ENCODE peak calls at places on chromosomes 1 and 21, in eight cellular contexts. One of them, this sample, is unnamed.

GRCh38 chr1:193545171-193545570 is 358.8 kb upstream of the B3GALT2 start:
- DNase-seq in A549: no peak
- DNase-seq in colonic mucosa: no peak
- DNase-seq in heart left ventricle: no peak
- DNase-seq in Peyer's patch: no peak
- DNase-seq in ovary: no peak
- DNase-seq in endothelial cell of umbilical vein: no peak
- DNase-seq in prostate gland: no peak
- DNase-seq in this sample: no peak

GRCh38 chr21:29299906-29300546 is 1.3 kb downstream of the BACH1 start:
- DNase-seq in A549: peak
- DNase-seq in colonic mucosa: peak
- DNase-seq in heart left ventricle: peak
- DNase-seq in Peyer's patch: peak
- DNase-seq in ovary: no peak
- DNase-seq in endothelial cell of umbilical vein: peak
- DNase-seq in prostate gland: peak
- DNase-seq in this sample: no peak

GRCh38 chr1:20446796-20447195 is 39.2 kb downstream of the CAMK2N1 start:
- DNase-seq in A549: no peak
- DNase-seq in colonic mucosa: no peak
- DNase-seq in heart left ventricle: no peak
- DNase-seq in Peyer's patch: no peak
- DNase-seq in ovary: no peak
- DNase-seq in endothelial cell of umbilical vein: no peak
- DNase-seq in prostate gland: no peak
- DNase-seq in this sample: no peak

GRCh38 chr1:92907949-92908684 is 53.1 kb downstream of the DIPK1A start:
- DNase-seq in A549: no peak
- DNase-seq in colonic mucosa: no peak
- DNase-seq in heart left ventricle: no peak
- DNase-seq in Peyer's patch: no peak
- DNase-seq in ovary: no peak
- DNase-seq in endothelial cell of umbilical vein: no peak
- DNase-seq in prostate gland: no peak
- DNase-seq in this sample: no peak

GRCh38 chr21:31198575-31198974 is 145.5 kb downstream of the TIAM1 start:
- DNase-seq in A549: peak
- DNase-seq in colonic mucosa: no peak
- DNase-seq in heart left ventricle: no peak
- DNase-seq in Peyer's patch: no peak
- DNase-seq in ovary: no peak
- DNase-seq in endothelial cell of umbilical vein: peak
- DNase-seq in prostate gland: peak
- DNase-seq in this sample: no peak

GRCh38 chr21:44423941-44424607 is 31.2 kb upstream of the LRRC3 start:
- DNase-seq in A549: no peak
- DNase-seq in colonic mucosa: no peak
- DNase-seq in heart left ventricle: no peak
- DNase-seq in Peyer's patch: peak
- DNase-seq in ovary: peak
- DNase-seq in endothelial cell of umbilical vein: no peak
- DNase-seq in prostate gland: no peak
- DNase-seq in this sample: peak

GRCh38 chr1:76933847-76934657 is 66.8 kb downstream of the ST6GALNAC5 start:
- DNase-seq in A549: no peak
- DNase-seq in colonic mucosa: no peak
- DNase-seq in heart left ventricle: no peak
- DNase-seq in Peyer's patch: no peak
- DNase-seq in ovary: no peak
- DNase-seq in endothelial cell of umbilical vein: no peak
- DNase-seq in prostate gland: no peak
- DNase-seq in this sample: no peak

GRCh38 chr1:229127301-229127700 is 143.6 kb upstream of the RAB4A start:
- DNase-seq in A549: no peak
- DNase-seq in colonic mucosa: no peak
- DNase-seq in heart left ventricle: no peak
- DNase-seq in Peyer's patch: no peak
- DNase-seq in ovary: no peak
- DNase-seq in endothelial cell of umbilical vein: no peak
- DNase-seq in prostate gland: no peak
- DNase-seq in this sample: no peak

GRCh38 chr1:77175230-77175844 is 43.9 kb downstream of the PIGK start:
- DNase-seq in A549: no peak
- DNase-seq in colonic mucosa: no peak
- DNase-seq in heart left ventricle: no peak
- DNase-seq in Peyer's patch: no peak
- DNase-seq in ovary: no peak
- DNase-seq in endothelial cell of umbilical vein: no peak
- DNase-seq in prostate gland: no peak
- DNase-seq in this sample: no peak

GRCh38 chr1:150564051-150564991 is 15.1 kb downstream of the MCL1 start:
- DNase-seq in A549: no peak
- DNase-seq in colonic mucosa: no peak
- DNase-seq in heart left ventricle: peak
- DNase-seq in Peyer's patch: peak
- DNase-seq in ovary: no peak
- DNase-seq in endothelial cell of umbilical vein: no peak
- DNase-seq in prostate gland: no peak
- DNase-seq in this sample: no peak

GRCh38 chr1:54651608-54652007 is 10.0 kb downstream of the MROH7 start:
- DNase-seq in A549: no peak
- DNase-seq in colonic mucosa: no peak
- DNase-seq in heart left ventricle: no peak
- DNase-seq in Peyer's patch: no peak
- DNase-seq in ovary: no peak
- DNase-seq in endothelial cell of umbilical vein: no peak
- DNase-seq in prostate gland: no peak
- DNase-seq in this sample: no peak

GRCh38 chr1:155938220-155938627 is 3.2 kb upstream of the RXFP4 start:
- DNase-seq in A549: peak
- DNase-seq in colonic mucosa: peak
- DNase-seq in heart left ventricle: no peak
- DNase-seq in Peyer's patch: no peak
- DNase-seq in ovary: no peak
- DNase-seq in endothelial cell of umbilical vein: peak
- DNase-seq in prostate gland: peak
- DNase-seq in this sample: no peak

GRCh38 chr1:161506336-161507223 is 1.3 kb downstream of the FCGR2A start:
- DNase-seq in A549: no peak
- DNase-seq in colonic mucosa: no peak
- DNase-seq in heart left ventricle: peak
- DNase-seq in Peyer's patch: no peak
- DNase-seq in ovary: no peak
- DNase-seq in endothelial cell of umbilical vein: peak
- DNase-seq in prostate gland: no peak
- DNase-seq in this sample: no peak

GRCh38 chr1:211616231-211617031 is 37.5 kb upstream of the SLC30A1 start:
- DNase-seq in A549: no peak
- DNase-seq in colonic mucosa: no peak
- DNase-seq in heart left ventricle: peak
- DNase-seq in Peyer's patch: no peak
- DNase-seq in ovary: peak
- DNase-seq in endothelial cell of umbilical vein: no peak
- DNase-seq in prostate gland: peak
- DNase-seq in this sample: no peak

GRCh38 chr1:112083487-112083886 is 94.0 kb upstream of the KCND3 start:
- DNase-seq in A549: no peak
- DNase-seq in colonic mucosa: no peak
- DNase-seq in heart left ventricle: no peak
- DNase-seq in Peyer's patch: no peak
- DNase-seq in ovary: no peak
- DNase-seq in endothelial cell of umbilical vein: peak
- DNase-seq in prostate gland: no peak
- DNase-seq in this sample: no peak

GRCh38 chr1:230772457-230773395 is 25.5 kb downstream of the CAPN9 start:
- DNase-seq in A549: peak
- DNase-seq in colonic mucosa: peak
- DNase-seq in heart left ventricle: peak
- DNase-seq in Peyer's patch: no peak
- DNase-seq in ovary: no peak
- DNase-seq in endothelial cell of umbilical vein: no peak
- DNase-seq in prostate gland: peak
- DNase-seq in this sample: no peak

GRCh38 chr1:7003676-7004075 is 218.4 kb downstream of the CAMTA1 start:
- DNase-seq in A549: no peak
- DNase-seq in colonic mucosa: no peak
- DNase-seq in heart left ventricle: no peak
- DNase-seq in Peyer's patch: no peak
- DNase-seq in ovary: no peak
- DNase-seq in endothelial cell of umbilical vein: no peak
- DNase-seq in prostate gland: no peak
- DNase-seq in this sample: no peak
- H3K27ac ChIP-seq in A549: no peak
- H3K27ac ChIP-seq in colonic mucosa: no peak
- H3K27ac ChIP-seq in heart left ventricle: no peak
- H3K27ac ChIP-seq in Peyer's patch: no peak
- H3K27ac ChIP-seq in ovary: no peak
- H3K27ac ChIP-seq in endothelial cell of umbilical vein: no peak
- H3K27ac ChIP-seq in prostate gland: no peak
- H3K27ac ChIP-seq in this sample: no peak

DNA sequence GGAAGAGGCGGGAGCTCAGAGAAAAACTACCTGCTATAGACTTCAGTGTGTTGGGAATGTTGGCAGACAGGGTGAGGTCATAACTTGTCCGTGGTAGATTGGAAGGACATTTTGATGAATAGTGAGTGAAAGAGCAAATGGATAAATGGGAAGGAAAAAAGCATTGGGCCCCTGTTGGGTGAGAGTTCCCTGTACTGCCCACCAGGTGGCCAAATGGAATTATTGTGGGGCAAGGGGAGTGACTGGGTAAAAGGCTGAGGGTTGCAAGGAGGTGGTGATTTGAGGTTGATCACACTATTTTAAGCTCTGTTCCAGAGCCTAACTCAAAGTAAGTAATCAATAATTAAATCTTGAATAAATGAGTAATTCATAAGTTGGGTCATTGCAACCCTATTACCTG is 60.4 kb downstream of the MRPS6 start:
- DNase-seq in A549: no peak
- DNase-seq in colonic mucosa: no peak
- DNase-seq in heart left ventricle: no peak
- DNase-seq in Peyer's patch: no peak
- DNase-seq in ovary: no peak
- DNase-seq in endothelial cell of umbilical vein: no peak
- DNase-seq in prostate gland: no peak
- DNase-seq in this sample: no peak
- TF ChIP-seq CTCF in A549: no peak
- TF ChIP-seq CTCF in colonic mucosa: no peak
- TF ChIP-seq CTCF in heart left ventricle: no peak
- TF ChIP-seq CTCF in Peyer's patch: peak
- TF ChIP-seq CTCF in ovary: no peak
- TF ChIP-seq CTCF in endothelial cell of umbilical vein: peak
- TF ChIP-seq CTCF in prostate gland: no peak
- TF ChIP-seq CTCF in this sample: peak

GRCh38 chr1:218494449-218494852 is 149.3 kb downstream of the TGFB2 start:
- DNase-seq in A549: no peak
- DNase-seq in colonic mucosa: no peak
- DNase-seq in heart left ventricle: no peak
- DNase-seq in Peyer's patch: no peak
- DNase-seq in ovary: no peak
- DNase-seq in endothelial cell of umbilical vein: no peak
- DNase-seq in prostate gland: no peak
- DNase-seq in this sample: no peak

GRCh38 chr1:218498061-218498938 is 153.2 kb downstream of the TGFB2 start:
- DNase-seq in A549: no peak
- DNase-seq in colonic mucosa: no peak
- DNase-seq in heart left ventricle: no peak
- DNase-seq in Peyer's patch: no peak
- DNase-seq in ovary: no peak
- DNase-seq in endothelial cell of umbilical vein: peak
- DNase-seq in prostate gland: no peak
- DNase-seq in this sample: no peak

GRCh38 chr1:218494000-218494399 is 148.9 kb downstream of the TGFB2 start:
- DNase-seq in A549: no peak
- DNase-seq in colonic mucosa: no peak
- DNase-seq in heart left ventricle: no peak
- DNase-seq in Peyer's patch: no peak
- DNase-seq in ovary: no peak
- DNase-seq in endothelial cell of umbilical vein: no peak
- DNase-seq in prostate gland: no peak
- DNase-seq in this sample: no peak

GRCh38 chr1:218496561-218496960 is 151.4 kb downstream of the TGFB2 start:
- DNase-seq in A549: peak
- DNase-seq in colonic mucosa: no peak
- DNase-seq in heart left ventricle: no peak
- DNase-seq in Peyer's patch: no peak
- DNase-seq in ovary: no peak
- DNase-seq in endothelial cell of umbilical vein: peak
- DNase-seq in prostate gland: no peak
- DNase-seq in this sample: no peak

GRCh38 chr1:218495931-218496330 is 150.8 kb downstream of the TGFB2 start:
- DNase-seq in A549: no peak
- DNase-seq in colonic mucosa: no peak
- DNase-seq in heart left ventricle: no peak
- DNase-seq in Peyer's patch: no peak
- DNase-seq in ovary: no peak
- DNase-seq in endothelial cell of umbilical vein: no peak
- DNase-seq in prostate gland: no peak
- DNase-seq in this sample: no peak
- H3K27ac ChIP-seq in A549: peak
- H3K27ac ChIP-seq in colonic mucosa: no peak
- H3K27ac ChIP-seq in heart left ventricle: no peak
- H3K27ac ChIP-seq in Peyer's patch: no peak
- H3K27ac ChIP-seq in ovary: no peak
- H3K27ac ChIP-seq in endothelial cell of umbilical vein: peak
- H3K27ac ChIP-seq in prostate gland: no peak
- H3K27ac ChIP-seq in this sample: no peak

DNA sequence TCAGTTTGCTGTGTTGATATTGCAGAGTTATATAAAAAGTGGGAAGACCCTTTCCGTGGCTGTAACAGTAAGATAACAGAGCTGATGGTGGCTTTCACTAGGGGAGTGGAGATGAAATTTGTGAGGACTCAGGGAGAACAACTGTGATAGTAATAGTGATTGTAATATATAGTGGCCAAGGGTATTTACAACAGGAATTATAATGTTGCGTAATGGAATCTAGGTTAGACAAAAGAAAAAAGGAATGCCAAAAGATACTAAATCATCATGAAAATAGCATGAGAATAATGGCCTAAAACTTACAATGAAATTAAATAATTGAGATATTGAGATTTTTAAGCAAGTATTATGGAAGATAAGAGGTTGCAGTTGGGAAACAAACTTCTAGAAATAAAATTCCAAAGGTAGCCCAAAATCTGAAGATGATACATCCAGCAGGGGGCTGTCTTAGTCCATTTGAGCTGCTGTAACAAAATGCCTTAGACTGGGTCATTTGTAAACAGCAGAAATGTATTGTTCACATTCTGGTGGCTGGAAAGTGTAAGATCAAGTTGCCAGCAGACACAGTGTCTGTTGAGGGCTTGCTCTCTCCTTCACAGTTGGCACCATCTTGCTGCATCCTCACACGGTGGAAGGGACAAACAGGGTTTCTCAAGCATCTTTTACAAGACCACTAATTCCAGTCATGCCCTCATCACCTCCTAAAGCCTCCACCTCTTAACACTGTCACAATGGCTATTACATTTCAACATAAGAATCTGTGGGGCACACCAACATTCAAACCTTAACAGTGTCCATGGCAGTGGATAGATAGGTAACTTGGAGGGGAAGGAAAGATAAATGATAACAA is 711.2 kb downstream of the MRPL39 start:
- DNase-seq in A549: no peak
- DNase-seq in colonic mucosa: no peak
- DNase-seq in heart left ventricle: no peak
- DNase-seq in Peyer's patch: no peak
- DNase-seq in ovary: peak
- DNase-seq in endothelial cell of umbilical vein: no peak
- DNase-seq in prostate gland: peak
- DNase-seq in this sample: no peak
- TF ChIP-seq CTCF in A549: no peak
- TF ChIP-seq CTCF in colonic mucosa: no peak
- TF ChIP-seq CTCF in heart left ventricle: no peak
- TF ChIP-seq CTCF in Peyer's patch: no peak
- TF ChIP-seq CTCF in ovary: peak
- TF ChIP-seq CTCF in endothelial cell of umbilical vein: no peak
- TF ChIP-seq CTCF in prostate gland: peak
- TF ChIP-seq CTCF in this sample: no peak

This sample was measured in CD4-positive, alpha-beta T cell.